ENCODE peak calls at places on chromosomes 5 and 9, in seven cellular contexts. N is esophagus squamous epithelium, X is OCI-LY7, Q is K562, U is body of pancreas, V is RWPE1, I is MCF 10A. S is an unnamed sample.

GRCh38 chr5:35835796-35836742 is 20.6 kb upstream of the IL7R start:
- DNase-seq in N (no peak), X (no peak), Q (no peak), U (no peak), V (no peak), I (no peak), S (no peak)

GRCh38 chr9:115999498-115999897 is 154.1 kb upstream of the PAPPA start:
- DNase-seq in N (no peak), X (no peak), Q (no peak), U (no peak), V (peak), I (peak), S (no peak)

GRCh38 chr9:5041390-5042115 is 56.5 kb downstream of the JAK2 start:
- DNase-seq in N (no peak), X (no peak), Q (no peak), U (no peak), V (no peak), I (no peak), S (no peak)

GRCh38 chr9:23375511-23375910 is 450.5 kb downstream of the ELAVL2 start:
- DNase-seq in N (no peak), X (no peak), Q (no peak), U (no peak), V (no peak), I (no peak), S (no peak)

GRCh38 chr9:92609142-92609500 is 60.8 kb downstream of the IPPK start:
- DNase-seq in N (no peak), X (no peak), Q (no peak), U (no peak), V (no peak), I (no peak), S (no peak)

GRCh38 chr5:19547640-19548039 is 440.4 kb downstream of the CDH18 start:
- DNase-seq in N (no peak), X (no peak), Q (no peak), U (no peak), V (no peak), I (peak), S (no peak)

GRCh38 chr9:16026886-16027285 is 474.0 kb downstream of the CCDC171 start:
- DNase-seq in N (no peak), X (no peak), Q (no peak), U (no peak), V (no peak), I (no peak), S (no peak)

GRCh38 chr5:154652746-154653417 is 102.3 kb upstream of the LARP1 start:
- DNase-seq in N (no peak), X (no peak), Q (peak), U (peak), V (no peak), I (peak), S (no peak)

GRCh38 chr5:56862909-56863308 is 46.5 kb upstream of the SETD9 start:
- DNase-seq in N (no peak), X (no peak), Q (no peak), U (no peak), V (no peak), I (no peak), S (no peak)

GRCh38 chr9:93119953-93120845 is 13.9 kb downstream of the NINJ1 start:
- DNase-seq in N (peak), X (peak), Q (peak), U (peak), V (peak), I (peak), S (peak)

GRCh38 chr5:155008669-155009068 is 4.9 kb upstream of the KIF4B start:
- DNase-seq in N (no peak), X (no peak), Q (no peak), U (no peak), V (no peak), I (no peak), S (no peak)

GRCh38 chr5:132385321-132386105 is 16.0 kb downstream of the SLC22A5 start:
- DNase-seq in N (no peak), X (peak), Q (peak), U (peak), V (peak), I (peak), S (no peak)

GRCh38 chr5:50501510-50502209 is 60.6 kb upstream of the EMB start:
- DNase-seq in N (no peak), X (peak), Q (no peak), U (no peak), V (no peak), I (no peak), S (no peak)

GRCh38 chr5:756865-757345 is 27.6 kb downstream of the ZDHHC11B start:
- DNase-seq in N (no peak), X (no peak), Q (peak), U (no peak), V (no peak), I (no peak), S (peak)

GRCh38 chr5:156892223-156892622 is 42.1 kb downstream of the PPP1R2B start:
- DNase-seq in N (no peak), X (peak), Q (no peak), U (no peak), V (no peak), I (no peak), S (no peak)

GRCh38 chr9:123232332-123232731 is 36.1 kb downstream of the STRBP start:
- DNase-seq in N (no peak), X (no peak), Q (no peak), U (no peak), V (peak), I (no peak), S (no peak)

GRCh38 chr9:128361981-128362646 is 9.1 kb upstream of the URM1 start:
- DNase-seq in N (no peak), X (peak), Q (peak), U (peak), V (peak), I (peak), S (peak)

GRCh38 chr5:132394681-132395259 is 25.3 kb downstream of the SLC22A5 start:
- DNase-seq in N (no peak), X (peak), Q (no peak), U (no peak), V (no peak), I (no peak), S (no peak)

GRCh38 chr9:77897292-77897691 is 134.3 kb downstream of the GNAQ start:
- DNase-seq in N (no peak), X (peak), Q (no peak), U (no peak), V (no peak), I (no peak), S (no peak)

GRCh38 chr5:141330299-141331080 is at the start of gene PCDHGA1:
- DNase-seq in N (no peak), X (peak), Q (peak), U (no peak), V (peak), I (peak), S (no peak)

GRCh38 chr5:64506567-64507321 is 929 bp downstream of the RGS7BP start:
- DNase-seq in N (no peak), X (no peak), Q (no peak), U (no peak), V (no peak), I (no peak), S (no peak)

GRCh38 chr9:129822825-129823162 is 1.1 kb downstream of the TOR1A start:
- DNase-seq in N (no peak), X (no peak), Q (no peak), U (no peak), V (no peak), I (no peak), S (no peak)

GRCh38 chr9:114037961-114038723 is 40.0 kb downstream of the AMBP start:
- DNase-seq in N (no peak), X (no peak), Q (no peak), U (peak), V (no peak), I (no peak), S (no peak)

GRCh38 chr5:167920589-167920988 is 370.9 kb upstream of the WWC1 start:
- DNase-seq in N (no peak), X (no peak), Q (no peak), U (no peak), V (no peak), I (peak), S (no peak)

GRCh38 chr5:151708126-151708525 is 21.4 kb upstream of the SPARC start:
- DNase-seq in N (no peak), X (no peak), Q (no peak), U (no peak), V (no peak), I (peak), S (no peak)

GRCh38 chr9:93654351-93654961 is 78.1 kb downstream of the PHF2 start:
- DNase-seq in N (no peak), X (no peak), Q (no peak), U (peak), V (no peak), I (no peak), S (no peak)

GRCh38 chr5:77993799-77994318 is 217.7 kb upstream of the TBCA start:
- DNase-seq in N (no peak), X (no peak), Q (no peak), U (no peak), V (no peak), I (no peak), S (no peak)

GRCh38 chr5:167964529-167964928 is 326.9 kb upstream of the WWC1 start:
- DNase-seq in N (no peak), X (no peak), Q (no peak), U (no peak), V (peak), I (peak), S (no peak)

GRCh38 chr9:136140966-136141365 is 22.3 kb upstream of the TMEM250 start:
- DNase-seq in N (no peak), X (no peak), Q (no peak), U (no peak), V (no peak), I (no peak), S (no peak)

GRCh38 chr9:8270235-8270634 is 470.7 kb upstream of the DMAC1 start:
- DNase-seq in N (no peak), X (no peak), Q (no peak), U (no peak), V (no peak), I (no peak), S (no peak)

GRCh38 chr9:74861773-74862172 is 25.9 kb downstream of the TRPM6 start:
- DNase-seq in N (no peak), X (no peak), Q (no peak), U (no peak), V (no peak), I (peak), S (no peak)

GRCh38 chr5:85921590-85921989 is 696.2 kb upstream of the COX7C start:
- DNase-seq in N (no peak), X (no peak), Q (no peak), U (no peak), V (no peak), I (no peak), S (no peak)

GRCh38 chr5:173534664-173535063 is 81.8 kb downstream of the BOD1 start:
- DNase-seq in N (no peak), X (no peak), Q (no peak), U (no peak), V (no peak), I (no peak), S (no peak)

GRCh38 chr9:6484210-6484609 is 71.2 kb downstream of the UHRF2 start:
- DNase-seq in N (no peak), X (no peak), Q (no peak), U (no peak), V (no peak), I (no peak), S (no peak)

GRCh38 chr9:137448569-137448962 is 7.4 kb upstream of the ENTPD8 start:
- DNase-seq in N (no peak), X (no peak), Q (no peak), U (no peak), V (no peak), I (no peak), S (no peak)

GRCh38 chr9:137445275-137445807 is 4.2 kb upstream of the ENTPD8 start:
- DNase-seq in N (no peak), X (peak), Q (peak), U (peak), V (peak), I (peak), S (peak)

GRCh38 chr9:137447722-137448568 is 6.8 kb upstream of the ENTPD8 start:
- DNase-seq in N (no peak), X (no peak), Q (no peak), U (peak), V (no peak), I (no peak), S (no peak)

GRCh38 chr9:137445930-137446431 is 4.8 kb upstream of the ENTPD8 start:
- DNase-seq in N (no peak), X (no peak), Q (no peak), U (peak), V (no peak), I (no peak), S (no peak)

DNA sequence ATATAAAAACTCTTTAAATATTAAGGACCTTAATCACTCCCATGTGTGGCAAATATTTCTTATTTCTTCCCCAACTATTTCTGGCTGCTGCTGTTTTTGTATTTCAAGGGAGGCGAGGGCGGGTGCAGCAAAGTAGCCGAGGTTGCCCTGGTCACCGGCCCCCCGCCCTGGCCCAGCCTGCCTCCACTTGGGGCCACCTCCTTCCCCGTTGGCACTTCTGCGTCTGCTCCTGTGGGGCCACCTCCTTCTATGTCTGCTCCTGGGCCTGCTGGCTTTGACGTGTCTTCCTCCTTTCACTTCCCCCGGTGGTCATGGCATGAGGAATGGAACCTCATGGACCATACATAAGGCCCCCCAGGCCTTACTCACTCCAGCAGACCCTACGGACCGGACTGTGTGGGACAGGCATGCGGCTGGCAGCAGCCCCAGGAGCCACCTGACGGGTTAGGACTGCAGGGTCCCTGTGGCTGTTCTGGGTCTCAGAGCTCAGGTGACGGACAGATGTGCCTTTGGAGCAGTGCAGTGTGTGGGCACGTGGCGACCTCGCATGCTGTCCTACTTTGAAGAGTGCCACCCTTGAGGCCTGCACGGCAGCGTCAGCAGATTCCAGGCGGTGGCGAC is 5.8 kb upstream of the ENTPD8 start:
- DNase-seq in N (no peak), X (no peak), Q (no peak), U (peak), V (no peak), I (no peak), S (no peak)
- TF ChIP-seq CTCF in N (no peak), X (no peak), Q (no peak), U (no peak), V (no peak), I (no peak), S (no peak)

GRCh38 chr9:19550009-19550408 is 141.2 kb downstream of the ACER2 start:
- DNase-seq in N (no peak), X (no peak), Q (no peak), U (no peak), V (no peak), I (no peak), S (no peak)

GRCh38 chr9:19552693-19553092 is 143.9 kb downstream of the ACER2 start:
- DNase-seq in N (no peak), X (no peak), Q (no peak), U (no peak), V (no peak), I (no peak), S (no peak)

GRCh38 chr9:19553441-19553840 is 144.6 kb downstream of the ACER2 start:
- DNase-seq in N (no peak), X (no peak), Q (no peak), U (no peak), V (no peak), I (no peak), S (no peak)

GRCh38 chr9:19552282-19552681 is 143.5 kb downstream of the ACER2 start:
- DNase-seq in N (no peak), X (no peak), Q (no peak), U (no peak), V (no peak), I (no peak), S (no peak)

DNA sequence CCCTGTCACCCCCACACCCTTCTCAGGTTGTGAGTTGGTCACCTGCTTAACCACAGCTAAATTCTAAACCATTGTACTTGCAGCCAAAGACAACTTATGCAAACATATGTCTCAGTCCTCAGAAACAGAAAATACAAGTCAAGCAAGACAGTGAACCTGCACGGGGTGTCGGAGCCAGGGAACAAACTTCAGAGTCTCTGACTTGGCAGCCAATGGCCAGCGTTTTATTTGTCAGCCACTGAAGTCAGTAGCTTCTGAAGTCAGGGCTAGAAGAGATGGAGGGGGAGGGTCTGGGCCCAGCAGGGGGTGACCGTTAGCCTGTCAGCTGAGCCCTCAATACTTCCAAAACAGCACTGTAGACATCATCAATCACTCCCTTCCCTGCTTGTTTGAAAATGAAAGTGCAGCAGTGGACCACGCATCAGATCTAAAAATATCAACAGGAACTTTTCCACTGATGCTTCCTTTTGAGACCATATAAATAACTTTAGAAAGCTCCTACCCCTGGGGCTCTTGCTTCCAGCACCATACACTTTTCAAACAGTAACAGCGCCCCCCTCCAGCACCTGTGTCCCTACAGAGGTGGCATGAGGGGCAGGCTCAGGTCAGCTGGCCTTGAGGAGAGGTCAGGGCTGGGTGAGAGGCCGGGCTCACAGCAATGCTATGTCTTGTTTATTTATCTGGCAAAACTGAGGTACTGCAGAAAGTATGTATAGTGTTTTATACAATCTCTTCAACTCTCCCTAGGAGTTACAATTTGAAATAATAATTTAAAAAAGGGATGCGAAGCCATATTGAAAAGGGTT is 142.5 kb downstream of the ACER2 start:
- DNase-seq in N (no peak), X (no peak), Q (no peak), U (no peak), V (no peak), I (no peak), S (no peak)
- TF ChIP-seq CTCF in N (no peak), X (no peak), Q (no peak), U (no peak), V (no peak), I (no peak), S (no peak)

GRCh38 chr5:82365744-82366228 is 87.6 kb upstream of the RPS23 start:
- DNase-seq in N (no peak), X (no peak), Q (no peak), U (no peak), V (peak), I (peak), S (no peak)

GRCh38 chr5:82363524-82363923 is 85.4 kb upstream of the RPS23 start:
- DNase-seq in N (no peak), X (no peak), Q (no peak), U (no peak), V (no peak), I (no peak), S (no peak)

GRCh38 chr5:82365026-82365425 is 86.9 kb upstream of the RPS23 start:
- DNase-seq in N (no peak), X (no peak), Q (no peak), U (no peak), V (no peak), I (no peak), S (no peak)

GRCh38 chr5:82367930-82368329 is 89.8 kb upstream of the RPS23 start:
- DNase-seq in N (no peak), X (no peak), Q (no peak), U (no peak), V (no peak), I (no peak), S (no peak)

GRCh38 chr5:82364497-82364896 is 86.3 kb upstream of the RPS23 start:
- DNase-seq in N (no peak), X (no peak), Q (peak), U (no peak), V (no peak), I (peak), S (no peak)
- TF ChIP-seq CTCF in N (no peak), X (no peak), Q (peak), U (no peak), V (no peak), I (peak), S (no peak)

GRCh38 chr9:122225323-122226141 is 3.2 kb downstream of the LHX6 start:
- DNase-seq in N (no peak), X (no peak), Q (no peak), U (no peak), V (no peak), I (no peak), S (no peak)
- TF ChIP-seq CTCF in N (no peak), X (no peak), Q (no peak), U (no peak), V (no peak), I (no peak), S (no peak)

GRCh38 chr5:114789773-114790402 is 379.8 kb downstream of the TRIM36 start:
- DNase-seq in N (no peak), X (peak), Q (peak), U (no peak), V (peak), I (peak), S (no peak)
- TF ChIP-seq CTCF in N (peak), X (peak), Q (no peak), U (peak), V (peak), I (peak), S (no peak)

GRCh38 chr5:73673161-73673591 is 47.2 kb downstream of the ARHGEF28 start:
- DNase-seq in N (no peak), X (no peak), Q (peak), U (no peak), V (peak), I (peak), S (no peak)
- TF ChIP-seq CTCF in N (no peak), X (no peak), Q (no peak), U (peak), V (no peak), I (no peak), S (no peak)

GRCh38 chr5:139271201-139272027 is 22.1 kb upstream of the MATR3 start:
- DNase-seq in N (no peak), X (no peak), Q (peak), U (peak), V (no peak), I (peak), S (no peak)

GRCh38 chr5:139272471-139273321 is 20.8 kb upstream of the MATR3 start:
- DNase-seq in N (no peak), X (peak), Q (no peak), U (no peak), V (peak), I (peak), S (no peak)

GRCh38 chr5:139267481-139267880 is 26.1 kb upstream of the MATR3 start:
- DNase-seq in N (no peak), X (no peak), Q (no peak), U (no peak), V (no peak), I (no peak), S (no peak)

GRCh38 chr5:139273322-139273571 is 20.3 kb upstream of the MATR3 start:
- DNase-seq in N (no peak), X (no peak), Q (no peak), U (no peak), V (peak), I (peak), S (no peak)

GRCh38 chr5:139268364-139269202 is 25.0 kb upstream of the MATR3 start:
- DNase-seq in N (no peak), X (no peak), Q (peak), U (no peak), V (no peak), I (no peak), S (no peak)
- TF ChIP-seq CTCF in N (no peak), X (peak), Q (peak), U (no peak), V (no peak), I (peak), S (no peak)

DNA sequence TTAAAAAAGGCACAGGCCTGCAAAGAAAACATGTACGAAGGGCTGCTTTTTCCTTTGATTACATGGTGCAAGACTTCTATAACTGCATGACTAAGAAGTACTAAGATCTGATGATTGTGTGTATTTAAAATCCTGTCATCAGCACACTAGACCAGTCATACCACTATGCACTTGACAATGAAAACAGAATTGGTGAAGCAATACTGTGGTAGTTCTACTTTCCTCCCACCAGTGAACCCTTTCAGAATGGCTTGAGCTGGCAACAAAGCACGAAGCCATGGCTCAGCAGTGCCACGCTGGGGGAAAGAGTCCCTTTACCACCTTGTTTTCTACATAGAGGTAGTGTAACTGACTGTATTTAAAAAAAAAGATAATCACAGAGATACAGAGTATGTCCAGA is 49.0 kb upstream of the POU5F2 start:
- DNase-seq in N (no peak), X (no peak), Q (no peak), U (no peak), V (no peak), I (peak), S (no peak)
- TF ChIP-seq CTCF in N (no peak), X (no peak), Q (no peak), U (no peak), V (no peak), I (no peak), S (no peak)

S was measured in omental fat pad.